ENCODE peak calls at places on chromosomes 12 and 14, in ten cellular contexts. O is left ventricle myocardium inferior; D is GM12864; R is psoas muscle; L is tibial nerve; M is MCF 10A; N is choroid plexus epithelial cell; S is neural crest cell; T is CD8-positive, alpha-beta T cell; X is foreskin fibroblast. J is an unnamed sample.

GRCh38 chr14:99752486-99753121 is 40.6 kb upstream of the EML1 start:
- DNase-seq in D (no peak), X (peak), M (peak), T (no peak), S (no peak), R (no peak), N (peak), L (no peak), O (peak), J (no peak)

GRCh38 chr12:95548539-95549391 is 2.5 kb downstream of the USP44 start:
- DNase-seq in O (peak), R (peak), N (no peak), M (no peak), T (peak), L (peak), S (peak), X (peak), D (no peak), J (peak)

GRCh38 chr14:72111921-72112320 is 179.7 kb downstream of the RGS6 start:
- DNase-seq in O (no peak), D (no peak), L (no peak), N (no peak), S (no peak), M (no peak), X (no peak), R (no peak), T (no peak), J (no peak)

GRCh38 chr12:7937867-7938506 is 2.0 kb upstream of the SLC2A3 start:
- DNase-seq in X (peak), D (no peak), O (no peak), N (peak), M (no peak), T (no peak), S (no peak), L (no peak), R (no peak), J (no peak)

GRCh38 chr14:85731198-85731597 is 201.3 kb downstream of the FLRT2 start:
- DNase-seq in D (no peak), L (peak), O (peak), M (peak), R (no peak), T (no peak), N (peak), X (peak), S (no peak), J (no peak)

GRCh38 chr14:106831322-106831720 is 1304.9 kb downstream of the TMEM121 start:
- DNase-seq in D (peak), R (no peak), S (no peak), T (peak), O (no peak), N (peak), X (no peak), M (no peak), L (no peak), J (peak)

GRCh38 chr12:93657076-93657475 is 20.1 kb upstream of the CRADD start:
- DNase-seq in S (no peak), O (no peak), D (no peak), M (peak), N (peak), X (peak), T (no peak), R (no peak), L (no peak), J (no peak)

GRCh38 chr12:120925740-120926563 is 21.8 kb upstream of the SPPL3 start:
- DNase-seq in R (no peak), L (no peak), O (no peak), T (no peak), M (peak), N (no peak), S (no peak), D (no peak), X (no peak), J (no peak)

GRCh38 chr12:34598352-34598827 is 576.1 kb downstream of the ALG10 start:
- DNase-seq in R (no peak), D (no peak), L (no peak), S (no peak), X (no peak), M (no peak), O (no peak), N (no peak), T (no peak), J (no peak)

GRCh38 chr14:104694991-104695659 is 5.7 kb downstream of the INF2 start:
- DNase-seq in L (no peak), S (no peak), T (peak), N (no peak), X (no peak), R (no peak), D (no peak), O (peak), M (peak), J (no peak)

GRCh38 chr12:22283006-22283506 is 51.5 kb downstream of the ST8SIA1 start:
- DNase-seq in L (no peak), X (peak), O (no peak), D (no peak), M (peak), T (no peak), R (no peak), N (peak), S (no peak), J (no peak)

GRCh38 chr12:7387289-7387688 is 56.7 kb downstream of the CD163L1 start:
- DNase-seq in O (no peak), D (no peak), M (no peak), N (no peak), R (no peak), X (no peak), S (no peak), L (no peak), T (no peak), J (no peak)

GRCh38 chr12:7666595-7666994 is 887 bp upstream of the APOBEC1 start:
- DNase-seq in S (no peak), T (no peak), O (no peak), M (no peak), N (no peak), L (no peak), D (no peak), X (no peak), R (no peak), J (no peak)

GRCh38 chr12:116969615-116970575 is 59.1 kb downstream of the FBXW8 start:
- DNase-seq in M (no peak), D (no peak), T (no peak), L (no peak), O (peak), N (no peak), X (peak), R (peak), S (peak), J (no peak)

GRCh38 chr12:109053382-109054123 is 1.2 kb downstream of the USP30 start:
- DNase-seq in X (peak), O (no peak), N (peak), S (no peak), L (no peak), R (no peak), D (peak), M (peak), T (no peak), J (peak)

GRCh38 chr14:75094896-75095295 is 25.5 kb downstream of the ZC2HC1C start:
- DNase-seq in M (no peak), R (no peak), O (no peak), T (no peak), L (no peak), N (no peak), X (peak), S (no peak), D (no peak), J (no peak)

GRCh38 chr12:51941011-51941561 is 10.4 kb upstream of the ACVR1B start:
- DNase-seq in T (no peak), O (no peak), L (no peak), D (no peak), N (peak), M (no peak), R (no peak), S (no peak), X (peak), J (no peak)

GRCh38 chr12:93784339-93785086 is 107.3 kb downstream of the CRADD start:
- DNase-seq in L (peak), R (peak), T (no peak), O (peak), M (peak), N (peak), D (no peak), X (peak), S (no peak), J (no peak)

GRCh38 chr14:75941030-75941429 is 40.8 kb downstream of the TGFB3 start:
- DNase-seq in T (no peak), O (no peak), S (no peak), D (no peak), M (no peak), L (no peak), N (no peak), X (peak), R (peak), J (no peak)

GRCh38 chr14:71231521-71232393 is 324.5 kb downstream of the PCNX1 start:
- DNase-seq in D (peak), T (no peak), M (no peak), S (no peak), N (no peak), L (no peak), O (no peak), R (no peak), X (no peak), J (peak)

GRCh38 chr12:132494294-132495164 is 4.6 kb downstream of the FBRSL1 start:
- DNase-seq in O (no peak), R (no peak), M (no peak), N (no peak), X (no peak), L (no peak), T (no peak), S (no peak), D (no peak), J (no peak)

GRCh38 chr14:42140831-42141279 is 534.2 kb downstream of the LRFN5 start:
- DNase-seq in X (peak), O (no peak), N (peak), M (peak), T (no peak), L (no peak), R (no peak), D (no peak), S (no peak), J (no peak)

GRCh38 chr12:106954462-106955376 is 988 bp upstream of the TMEM263 start:
- DNase-seq in R (peak), X (peak), S (peak), L (peak), D (no peak), T (peak), N (no peak), O (peak), M (no peak), J (no peak)

GRCh38 chr12:49959570-49960473 is 1.9 kb upstream of the AQP5 start:
- DNase-seq in L (no peak), S (peak), D (no peak), O (no peak), N (no peak), T (no peak), M (peak), R (no peak), X (no peak), J (peak)

GRCh38 chr14:106442857-106443256 is 916.5 kb downstream of the TMEM121 start:
- DNase-seq in L (no peak), N (no peak), T (peak), X (no peak), R (no peak), S (no peak), M (peak), D (no peak), O (no peak), J (peak)

GRCh38 chr12:5710260-5710878 is 234.7 kb downstream of the ANO2 start:
- DNase-seq in O (no peak), S (no peak), T (no peak), X (no peak), R (no peak), D (no peak), L (no peak), M (no peak), N (no peak), J (no peak)

GRCh38 chr14:53368714-53369191 is 215.6 kb upstream of the DDHD1 start:
- DNase-seq in S (no peak), N (peak), D (no peak), M (peak), T (no peak), R (no peak), X (peak), L (no peak), O (no peak), J (no peak)

GRCh38 chr12:26187429-26187828 is 7.9 kb upstream of the SSPN start:
- DNase-seq in T (no peak), L (no peak), R (no peak), S (no peak), O (no peak), N (no peak), M (no peak), D (no peak), X (no peak), J (no peak)

GRCh38 chr12:51323966-51324895 is at the start of gene BIN2:
- DNase-seq in X (no peak), S (no peak), N (no peak), T (peak), D (no peak), L (no peak), M (no peak), R (peak), O (peak), J (peak)

GRCh38 chr12:106917503-106917902 is 38.2 kb upstream of the TMEM263 start:
- DNase-seq in N (no peak), L (no peak), M (no peak), R (no peak), X (no peak), S (peak), O (no peak), T (no peak), D (no peak), J (no peak)

GRCh38 chr12:79454338-79454777 is 236.4 kb downstream of the PAWR start:
- DNase-seq in S (no peak), M (peak), O (no peak), T (no peak), X (peak), L (no peak), N (peak), R (no peak), D (no peak), J (no peak)

GRCh38 chr14:92959761-92960680 is 37.1 kb downstream of the CHGA start:
- DNase-seq in N (no peak), D (no peak), S (no peak), O (peak), M (no peak), R (peak), L (no peak), X (no peak), T (no peak), J (no peak)

GRCh38 chr12:67826946-67827719 is 162.1 kb upstream of the IFNG-AS1 start:
- DNase-seq in R (no peak), S (no peak), O (no peak), D (no peak), T (no peak), X (peak), N (peak), L (no peak), M (no peak), J (no peak)

GRCh38 chr12:95694148-95694547 is 96.4 kb downstream of the NTN4 start:
- DNase-seq in L (no peak), O (peak), D (no peak), X (no peak), T (no peak), R (no peak), M (no peak), N (no peak), S (no peak), J (no peak)

GRCh38 chr14:104794641-104795467 is 694 bp downstream of the AKT1 start:
- DNase-seq in M (peak), D (no peak), S (no peak), N (peak), X (peak), L (no peak), T (no peak), O (no peak), R (no peak), J (peak)

GRCh38 chr14:99072956-99073355 is 199.0 kb downstream of the BCL11B start:
- DNase-seq in R (no peak), D (no peak), M (no peak), S (no peak), L (no peak), O (no peak), T (no peak), N (no peak), X (no peak), J (no peak)

GRCh38 chr12:59030415-59030814 is 110.1 kb upstream of the LRIG3 start:
- DNase-seq in S (no peak), X (no peak), R (no peak), N (no peak), M (no peak), T (no peak), D (no peak), O (no peak), L (no peak), J (no peak)

GRCh38 chr12:52354197-52354596 is 13.1 kb downstream of the KRT85 start:
- DNase-seq in R (no peak), T (no peak), N (no peak), X (no peak), S (no peak), L (no peak), O (no peak), D (no peak), M (peak), J (no peak)

GRCh38 chr12:126343352-126343751 is 1278.1 kb downstream of the AACS start:
- DNase-seq in D (no peak), X (peak), R (no peak), S (no peak), T (no peak), L (no peak), O (no peak), N (no peak), M (no peak), J (no peak)

GRCh38 chr12:126346087-126346486 is 1280.9 kb downstream of the AACS start:
- DNase-seq in X (no peak), N (no peak), T (no peak), M (no peak), O (no peak), L (no peak), D (no peak), S (no peak), R (no peak), J (no peak)

GRCh38 chr12:126349383-126349782 is 1284.1 kb downstream of the AACS start:
- DNase-seq in S (no peak), L (no peak), X (no peak), D (no peak), R (no peak), M (no peak), T (no peak), N (no peak), O (no peak), J (no peak)

GRCh38 chr12:126342866-126343265 is 1277.6 kb downstream of the AACS start:
- DNase-seq in D (no peak), M (no peak), T (no peak), S (no peak), N (no peak), X (no peak), L (no peak), R (no peak), O (no peak), J (no peak)

GRCh38 chr12:126347421-126347820 is 1282.2 kb downstream of the AACS start:
- DNase-seq in X (no peak), S (no peak), M (no peak), L (no peak), D (no peak), N (no peak), O (no peak), R (no peak), T (no peak), J (no peak)
- TF ChIP-seq CTCF in X (no peak), S (peak), M (peak), L (no peak), D (peak), N (no peak), O (no peak), R (no peak), T (no peak), J (no peak)

DNA sequence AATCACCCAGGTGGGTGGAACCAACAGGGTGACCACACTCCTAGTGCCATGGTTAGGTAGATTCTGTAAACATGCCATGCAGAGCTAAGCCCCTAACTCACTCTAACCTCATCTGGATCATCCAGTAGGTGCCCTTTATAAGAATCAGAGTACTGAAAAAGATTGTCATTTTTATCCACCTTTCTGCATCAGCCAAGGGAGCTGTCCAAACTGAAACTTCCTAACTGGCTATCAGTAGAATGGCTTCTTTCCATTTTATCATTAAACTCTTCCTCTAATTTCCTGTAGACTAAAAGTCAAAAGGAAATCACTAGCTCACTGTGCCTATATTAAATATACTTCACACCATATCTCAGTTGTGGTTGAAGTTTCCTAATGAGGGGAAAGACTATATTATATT is 6.5 kb downstream of the KCNK10 start:
- DNase-seq in R (no peak), L (no peak), T (no peak), O (no peak), D (no peak), S (no peak), M (no peak), N (no peak), X (no peak), J (no peak)
- TF ChIP-seq CTCF in R (no peak), L (no peak), T (no peak), O (no peak), D (no peak), S (no peak), M (no peak), N (no peak), X (no peak), J (no peak)

DNA sequence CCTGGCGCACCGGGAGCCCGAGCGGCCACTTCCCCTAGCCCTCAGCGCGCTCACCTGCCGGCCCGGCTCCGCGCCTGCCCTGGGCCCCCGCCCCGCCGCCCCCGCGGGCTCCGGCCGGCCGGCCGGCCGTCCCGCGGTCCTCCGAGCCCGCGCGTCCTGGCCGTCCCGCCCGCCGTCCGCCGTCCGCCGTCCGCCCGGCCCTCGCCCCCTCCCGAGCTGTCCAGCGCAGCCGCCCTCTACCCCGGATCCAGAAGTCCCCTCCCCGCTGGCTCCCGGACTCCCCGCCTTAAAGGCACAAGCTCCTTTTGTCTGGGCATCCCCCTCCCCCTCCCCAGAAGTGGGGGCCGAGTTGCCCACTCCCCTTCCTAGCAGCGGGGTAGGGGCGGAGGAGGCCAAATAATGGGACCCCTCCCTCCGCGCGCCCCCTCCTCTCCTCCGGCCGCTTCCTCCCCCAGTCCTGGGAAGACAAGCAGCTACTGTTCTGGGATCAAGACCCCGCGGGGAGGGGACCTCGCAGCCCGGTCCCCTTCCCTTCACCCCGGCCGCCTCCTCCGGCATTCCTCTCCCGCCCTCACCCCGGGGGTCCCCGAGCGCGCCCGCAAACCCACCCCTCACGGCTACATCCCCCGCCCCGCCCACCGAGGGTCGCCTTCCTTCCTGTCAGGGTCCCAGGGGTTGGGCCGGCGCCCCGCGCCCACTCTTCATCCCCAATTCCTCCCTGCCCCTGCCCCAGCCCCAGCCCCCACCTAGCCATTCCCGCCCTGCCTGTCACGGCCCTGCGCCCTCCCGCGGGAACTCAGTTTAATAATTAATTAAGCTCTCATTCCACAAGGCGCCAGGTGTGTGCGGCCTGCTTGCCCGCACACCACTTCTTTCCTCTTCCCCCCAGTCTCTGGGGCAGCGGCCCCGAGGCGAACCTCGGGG is at the start of gene ADCY6:
- DNase-seq in T (no peak), N (peak), D (no peak), X (peak), O (peak), S (peak), R (peak), L (peak), M (peak), J (peak)
- TF ChIP-seq CTCF in T (no peak), N (no peak), D (no peak), X (no peak), O (no peak), S (no peak), R (no peak), L (no peak), M (no peak), J (no peak)

DNA sequence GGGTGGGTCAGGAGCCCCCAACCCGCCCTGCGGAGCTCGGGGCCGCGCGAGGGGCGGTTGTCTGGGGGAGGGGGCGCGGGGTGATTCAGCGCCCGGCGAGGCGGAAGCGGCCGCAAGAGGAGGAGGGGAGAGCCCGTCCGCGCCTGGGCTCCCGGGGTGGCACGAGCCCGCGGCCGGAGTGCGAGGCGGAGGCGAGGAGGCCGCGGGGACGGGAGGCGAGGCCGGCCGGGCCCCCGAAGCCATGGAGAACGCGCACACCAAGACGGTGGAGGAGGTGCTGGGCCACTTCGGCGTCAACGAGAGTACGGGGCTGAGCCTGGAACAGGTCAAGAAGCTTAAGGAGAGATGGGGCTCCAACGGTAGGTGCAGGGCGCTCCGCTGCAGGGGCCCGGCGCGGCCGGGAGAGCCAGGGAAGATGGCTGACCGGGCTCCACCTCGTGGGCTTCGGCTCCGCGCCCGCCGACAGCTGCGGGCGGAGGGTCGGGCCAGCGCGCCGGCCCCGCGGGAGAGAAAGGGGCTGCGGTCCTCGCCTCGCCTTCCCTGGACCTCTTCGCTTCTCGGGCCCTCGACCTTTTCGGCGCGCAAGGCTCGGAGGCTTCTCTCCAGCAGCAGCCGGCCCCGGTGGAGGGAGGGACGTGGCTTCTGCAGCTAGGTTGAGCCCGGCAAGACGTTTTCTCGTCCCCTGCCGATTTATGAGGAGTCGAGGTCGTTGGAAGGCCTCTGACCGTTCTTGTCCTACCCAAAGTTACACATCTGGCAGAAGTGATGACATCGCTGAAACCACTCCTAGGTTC is 699 bp downstream of the ATP2A2 start:
- DNase-seq in R (peak), S (peak), O (peak), L (peak), T (peak), X (peak), D (no peak), M (peak), N (peak), J (peak)
- TF ChIP-seq CTCF in R (no peak), S (no peak), O (no peak), L (no peak), T (no peak), X (no peak), D (no peak), M (no peak), N (no peak), J (no peak)

J was measured in GM20000.